ENCODE peak calls at places on chromosomes 6 and 20, in ten cellular contexts. K, J, R, H, D, W, V, T, P and G are unnamed samples.

GRCh38 chr6:161439093-161439492 is 165.2 kb upstream of the AGPAT4 start:
- DNase-seq in K (peak; percentile 72), J (no peak), R (no peak), H (no peak), D (no peak), W (no peak), V (no peak), T (no peak), P (no peak), G (no peak)

GRCh38 chr20:31684153-31685003 is 38.3 kb downstream of the BCL2L1 start:
- DNase-seq in K (no peak), J (no peak), R (no peak), H (no peak), D (no peak), W (no peak), V (no peak), T (no peak), P (peak; percentile 53), G (no peak)

GRCh38 chr6:37222125-37222967 is 35.2 kb upstream of the TBC1D22B start:
- DNase-seq in K (peak; percentile 64), J (peak; percentile 84), R (peak; percentile 81), H (peak; percentile 88), D (no peak), W (peak; percentile 95), V (peak; percentile 45), T (peak; percentile 77), P (peak; percentile 91), G (peak; percentile 88)

GRCh38 chr6:159540883-159541282 is 152.2 kb downstream of the SOD2 start:
- DNase-seq in K (no peak), J (no peak), R (no peak), H (no peak), D (no peak), W (no peak), V (no peak), T (no peak), P (peak; percentile 62), G (no peak)

GRCh38 chr20:56091635-56092180 is 86.4 kb upstream of the CBLN4 start:
- DNase-seq in K (no peak), J (no peak), R (no peak), H (no peak), D (no peak), W (no peak), V (no peak), T (no peak), P (no peak), G (no peak)

GRCh38 chr6:136863752-136864151 is 41.4 kb downstream of the PEX7 start:
- DNase-seq in K (no peak), J (no peak), R (no peak), H (no peak), D (no peak), W (no peak), V (no peak), T (no peak), P (no peak), G (no peak)

GRCh38 chr6:99905209-99906106 is 88.6 kb downstream of the MCHR2 start:
- DNase-seq in K (no peak), J (no peak), R (no peak), H (no peak), D (no peak), W (peak; percentile 5), V (no peak), T (no peak), P (no peak), G (no peak)

GRCh38 chr20:47568019-47568418 is 66.3 kb downstream of the NCOA3 start:
- DNase-seq in K (no peak), J (peak; percentile 83), R (peak; percentile 26), H (peak; percentile 49), D (no peak), W (no peak), V (no peak), T (no peak), P (no peak), G (no peak)

DNA sequence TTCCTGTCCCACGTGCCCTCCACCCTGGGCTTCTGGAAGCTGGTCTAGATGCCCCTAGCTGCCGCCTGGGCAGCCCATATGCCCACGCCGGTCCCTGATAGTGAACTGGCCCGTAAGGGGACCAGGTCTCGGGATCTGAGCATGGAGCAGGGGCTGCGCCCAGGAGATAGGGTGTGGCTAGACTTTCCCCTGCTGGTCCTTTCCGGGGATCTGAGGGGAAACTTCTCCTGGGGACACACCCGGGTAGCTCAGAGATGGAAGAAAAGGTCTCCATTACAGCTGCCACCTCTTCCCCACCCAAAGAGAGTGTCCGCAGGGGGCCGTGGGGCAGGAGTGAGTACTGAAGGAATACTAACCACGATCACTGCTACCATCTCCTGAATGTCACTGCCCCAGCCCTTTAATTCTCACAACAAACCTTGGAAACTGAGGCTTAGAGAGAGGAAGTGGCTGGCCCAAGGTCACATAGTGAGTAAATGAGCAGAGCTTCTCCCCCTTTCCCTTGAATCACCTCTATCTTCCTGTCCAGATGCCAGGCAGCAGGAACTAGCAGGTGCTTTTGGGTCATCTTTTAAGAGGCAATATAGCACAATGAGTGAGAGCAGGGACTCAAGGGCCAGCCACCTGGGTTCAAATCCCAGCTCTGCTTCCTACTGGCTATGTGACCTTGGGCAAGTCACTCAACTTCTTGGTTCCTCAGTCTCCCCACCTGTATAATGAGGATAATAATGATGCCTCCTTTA is 11.8 kb upstream of the CCN5 start:
- DNase-seq in K (no peak), J (no peak), R (no peak), H (no peak), D (no peak), W (no peak), V (no peak), T (no peak), P (no peak), G (no peak)
- TF ChIP-seq POLR2A in K (no peak), J (no peak), R (no peak), H (no peak), D (no peak), W (no peak), V (no peak), T (no peak), P (no peak), G (no peak)

GRCh38 chr6:163617549-163617948 is 203.0 kb downstream of the QKI start:
- DNase-seq in K (no peak), J (no peak), R (no peak), H (no peak), D (peak; percentile 61), W (no peak), V (no peak), T (no peak), P (no peak), G (no peak)
- TF ChIP-seq POLR2AphosphoS5 in K (no peak), J (no peak), R (no peak), H (no peak), D (no peak), W (no peak), V (no peak), T (no peak), P (no peak), G (no peak)

GRCh38 chr20:23289724-23290395 is 60.7 kb upstream of the NXT1 start:
- DNase-seq in K (no peak), J (no peak), R (no peak), H (no peak), D (no peak), W (no peak), V (no peak), T (no peak), P (peak; percentile 17), G (no peak)

GRCh38 chr20:23287366-23288190 is 63.0 kb upstream of the NXT1 start:
- DNase-seq in K (no peak), J (no peak), R (no peak), H (no peak), D (no peak), W (no peak), V (no peak), T (no peak), P (peak; percentile 56), G (no peak)

GRCh38 chr20:23291575-23292240 is 58.9 kb upstream of the NXT1 start:
- DNase-seq in K (no peak), J (no peak), R (no peak), H (no peak), D (no peak), W (no peak), V (no peak), T (no peak), P (peak; percentile 44), G (no peak)

GRCh38 chr20:23290761-23291574 is 59.6 kb upstream of the NXT1 start:
- DNase-seq in K (no peak), J (no peak), R (no peak), H (no peak), D (no peak), W (no peak), V (no peak), T (no peak), P (peak; percentile 45), G (no peak)

DNA sequence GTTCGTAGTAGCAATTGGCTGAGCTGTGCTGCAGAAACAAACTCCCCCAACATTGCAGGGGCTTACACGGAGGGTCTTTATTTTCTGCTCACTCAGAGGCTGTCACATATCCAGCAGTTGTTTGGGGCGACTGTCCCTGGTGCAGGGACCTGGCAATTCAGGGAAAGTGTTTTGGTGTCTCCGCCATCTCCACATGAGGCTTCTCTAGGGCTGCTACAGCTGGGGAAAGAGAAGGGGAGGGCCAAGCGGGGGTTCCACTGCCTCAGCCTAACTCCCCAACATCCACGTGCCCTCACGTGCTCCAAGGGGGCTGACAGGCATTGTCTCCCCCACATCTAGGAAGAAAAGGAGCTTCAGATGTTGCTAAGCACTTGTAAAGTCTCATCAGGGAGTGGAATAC is 61.3 kb upstream of the NXT1 start:
- DNase-seq in K (no peak), J (no peak), R (no peak), H (no peak), D (no peak), W (no peak), V (no peak), T (no peak), P (no peak), G (no peak)
- TF ChIP-seq POLR2A in K (no peak), J (no peak), R (no peak), H (no peak), D (no peak), W (no peak), V (no peak), T (no peak), P (no peak), G (no peak)

GRCh38 chr6:125985967-125986294 is 409 bp upstream of the TRMT11 start:
- DNase-seq in K (no peak), J (no peak), R (no peak), H (no peak), D (no peak), W (no peak), V (no peak), T (no peak), P (no peak), G (no peak)

GRCh38 chr6:125985522-125985921 is 818 bp upstream of the TRMT11 start:
- DNase-seq in K (no peak), J (no peak), R (no peak), H (no peak), D (no peak), W (no peak), V (no peak), T (no peak), P (no peak), G (no peak)

GRCh38 chr6:125986956-125987617 is 747 bp downstream of the TRMT11 start:
- DNase-seq in K (no peak), J (no peak), R (no peak), H (no peak), D (no peak), W (no peak), V (peak; percentile 24), T (no peak), P (no peak), G (no peak)

GRCh38 chr6:125988280-125988679 is 1.9 kb downstream of the TRMT11 start:
- DNase-seq in K (no peak), J (no peak), R (no peak), H (no peak), D (no peak), W (no peak), V (no peak), T (no peak), P (no peak), G (no peak)

DNA sequence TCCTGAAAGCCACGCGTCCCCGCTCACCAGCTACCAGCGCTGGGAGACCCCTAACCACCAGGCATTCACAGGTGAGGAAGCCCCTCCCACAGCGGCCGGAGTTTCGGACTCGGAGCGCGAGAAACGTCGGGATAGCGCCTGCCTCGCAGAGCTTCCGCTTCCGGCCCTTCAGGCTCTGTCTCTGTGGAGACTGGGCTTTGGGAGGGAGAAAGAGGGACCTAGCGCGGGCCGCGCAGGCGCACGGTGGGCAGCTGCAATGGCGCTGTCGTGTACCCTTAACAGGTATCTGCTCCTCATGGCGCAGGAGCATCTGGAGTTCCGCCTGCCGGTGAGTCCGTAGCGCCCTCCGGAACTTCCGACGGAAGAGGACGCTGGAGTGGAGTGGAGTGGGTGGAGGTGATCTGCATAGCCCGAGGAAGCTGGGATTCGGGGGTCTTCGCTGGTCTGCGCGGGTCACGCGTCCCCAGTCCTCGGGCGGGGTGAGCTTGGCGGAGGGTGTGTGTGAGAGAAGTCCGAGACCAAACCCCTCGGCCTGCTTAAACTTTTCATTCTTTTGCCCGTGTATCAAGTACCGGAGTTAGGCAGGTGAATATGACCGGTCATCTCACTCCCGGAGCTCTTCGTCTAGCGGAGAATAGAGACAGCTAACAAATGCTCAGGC is at the start of gene TRMT11:
- DNase-seq in K (peak; percentile 86), J (peak; percentile 89), R (peak; percentile 88), H (peak; percentile 90), D (no peak), W (peak; percentile 85), V (peak; percentile 69), T (peak; percentile 67), P (peak; percentile 94), G (peak; percentile 94)
- TF ChIP-seq POLR2AphosphoS5 in K (peak; percentile 80), J (peak; percentile 92), R (peak; percentile 84), H (peak; percentile 93), D (peak; percentile 85), W (peak; percentile 93), V (peak; percentile 95), T (peak; percentile 93), P (peak; percentile 88), G (peak; percentile 35)